ENCODE peak calls at places on chromosomes 12 and 14, in five cellular contexts. One of them, this sample, is unnamed.

GRCh38 chr12:95473440-95473946 is 459 bp upstream of the METAP2 start:
- DNase-seq in NCI-H2029: peak; percentile 10
- DNase-seq in T-helper 1 cell: no peak
- DNase-seq in esophagus squamous epithelium: no peak
- DNase-seq in EL: peak; percentile 54
- DNase-seq in this sample: peak; percentile 43

GRCh38 chr14:95220663-95221231 is 63.4 kb upstream of the DICER1 start:
- DNase-seq in NCI-H2029: no peak
- DNase-seq in T-helper 1 cell: no peak
- DNase-seq in esophagus squamous epithelium: no peak
- DNase-seq in EL: peak; percentile 36
- DNase-seq in this sample: no peak

GRCh38 chr12:28498850-28499249 is 308.6 kb downstream of the CCDC91 start:
- DNase-seq in NCI-H2029: no peak
- DNase-seq in T-helper 1 cell: no peak
- DNase-seq in esophagus squamous epithelium: no peak
- DNase-seq in EL: no peak
- DNase-seq in this sample: no peak

GRCh38 chr14:73227812-73228781 is 9.2 kb upstream of the PAPLN start:
- DNase-seq in NCI-H2029: no peak
- DNase-seq in T-helper 1 cell: no peak
- DNase-seq in esophagus squamous epithelium: no peak
- DNase-seq in EL: peak; percentile 91
- DNase-seq in this sample: peak; percentile 92

GRCh38 chr12:101298426-101298825 is 18.5 kb downstream of the UTP20 start:
- DNase-seq in NCI-H2029: no peak
- DNase-seq in T-helper 1 cell: no peak
- DNase-seq in esophagus squamous epithelium: no peak
- DNase-seq in EL: peak; percentile 75
- DNase-seq in this sample: peak; percentile 47

GRCh38 chr14:59150990-59151389 is 37.5 kb upstream of the DAAM1 start:
- DNase-seq in NCI-H2029: no peak
- DNase-seq in T-helper 1 cell: no peak
- DNase-seq in esophagus squamous epithelium: no peak
- DNase-seq in EL: no peak
- DNase-seq in this sample: no peak

GRCh38 chr12:49131973-49132461 is 822 bp upstream of the TUBA1B start:
- DNase-seq in NCI-H2029: no peak
- DNase-seq in T-helper 1 cell: no peak
- DNase-seq in esophagus squamous epithelium: no peak
- DNase-seq in EL: peak; percentile 46
- DNase-seq in this sample: peak; percentile 41

GRCh38 chr12:105018761-105019160 is 32.6 kb downstream of the NOPCHAP1 start:
- DNase-seq in NCI-H2029: no peak
- DNase-seq in T-helper 1 cell: no peak
- DNase-seq in esophagus squamous epithelium: no peak
- DNase-seq in EL: no peak
- DNase-seq in this sample: no peak

GRCh38 chr12:120874547-120875245 is 29.5 kb downstream of the SPPL3 start:
- DNase-seq in NCI-H2029: no peak
- DNase-seq in T-helper 1 cell: no peak
- DNase-seq in esophagus squamous epithelium: no peak
- DNase-seq in EL: no peak
- DNase-seq in this sample: no peak

GRCh38 chr14:61601923-61602732 is 93.2 kb upstream of the HIF1A start:
- DNase-seq in NCI-H2029: no peak
- DNase-seq in T-helper 1 cell: no peak
- DNase-seq in esophagus squamous epithelium: no peak
- DNase-seq in EL: no peak
- DNase-seq in this sample: no peak

GRCh38 chr12:5480218-5480952 is 48.5 kb downstream of the NTF3 start:
- DNase-seq in NCI-H2029: no peak
- DNase-seq in T-helper 1 cell: no peak
- DNase-seq in esophagus squamous epithelium: no peak
- DNase-seq in EL: no peak
- DNase-seq in this sample: no peak

GRCh38 chr12:14664434-14665023 is 31.9 kb downstream of the GUCY2C start:
- DNase-seq in NCI-H2029: peak; percentile 38
- DNase-seq in T-helper 1 cell: no peak
- DNase-seq in esophagus squamous epithelium: no peak
- DNase-seq in EL: peak; percentile 28
- DNase-seq in this sample: peak; percentile 58

GRCh38 chr12:28500373-28501024 is 310.2 kb downstream of the CCDC91 start:
- DNase-seq in NCI-H2029: no peak
- DNase-seq in T-helper 1 cell: no peak
- DNase-seq in esophagus squamous epithelium: no peak
- DNase-seq in EL: peak; percentile 15
- DNase-seq in this sample: no peak

GRCh38 chr14:87935895-87936294 is 57.1 kb downstream of the GALC start:
- DNase-seq in NCI-H2029: peak; percentile 5
- DNase-seq in T-helper 1 cell: no peak
- DNase-seq in esophagus squamous epithelium: no peak
- DNase-seq in EL: no peak
- DNase-seq in this sample: no peak

GRCh38 chr12:39610626-39611025 is 9.0 kb downstream of the ABCD2 start:
- DNase-seq in NCI-H2029: no peak
- DNase-seq in T-helper 1 cell: no peak
- DNase-seq in esophagus squamous epithelium: no peak
- DNase-seq in EL: no peak
- DNase-seq in this sample: no peak

GRCh38 chr12:23222801-23223200 is 597.8 kb downstream of the ETNK1 start:
- DNase-seq in NCI-H2029: no peak
- DNase-seq in T-helper 1 cell: no peak
- DNase-seq in esophagus squamous epithelium: no peak
- DNase-seq in EL: no peak
- DNase-seq in this sample: no peak

GRCh38 chr12:49945394-49946080 is 5.0 kb upstream of the AQP2 start:
- DNase-seq in NCI-H2029: no peak
- DNase-seq in T-helper 1 cell: peak; percentile 66
- DNase-seq in esophagus squamous epithelium: no peak
- DNase-seq in EL: peak; percentile 85
- DNase-seq in this sample: peak; percentile 82

GRCh38 chr12:46089414-46090162 is 99.2 kb upstream of the SCAF11 start:
- DNase-seq in NCI-H2029: no peak
- DNase-seq in T-helper 1 cell: no peak
- DNase-seq in esophagus squamous epithelium: no peak
- DNase-seq in EL: peak; percentile 18
- DNase-seq in this sample: no peak

GRCh38 chr14:59268011-59268410 is 79.5 kb downstream of the DAAM1 start:
- DNase-seq in NCI-H2029: no peak
- DNase-seq in T-helper 1 cell: no peak
- DNase-seq in esophagus squamous epithelium: no peak
- DNase-seq in EL: peak; percentile 61
- DNase-seq in this sample: no peak

GRCh38 chr12:12859690-12860089 is 31.7 kb upstream of the GPRC5A start:
- DNase-seq in NCI-H2029: no peak
- DNase-seq in T-helper 1 cell: no peak
- DNase-seq in esophagus squamous epithelium: no peak
- DNase-seq in EL: peak; percentile 49
- DNase-seq in this sample: no peak

GRCh38 chr12:93134893-93135285 is 205.8 kb upstream of the EEA1 start:
- DNase-seq in NCI-H2029: no peak
- DNase-seq in T-helper 1 cell: no peak
- DNase-seq in esophagus squamous epithelium: no peak
- DNase-seq in EL: no peak
- DNase-seq in this sample: no peak

GRCh38 chr12:24617471-24617870 is 331.4 kb downstream of the BCAT1 start:
- DNase-seq in NCI-H2029: no peak
- DNase-seq in T-helper 1 cell: no peak
- DNase-seq in esophagus squamous epithelium: no peak
- DNase-seq in EL: peak; percentile 55
- DNase-seq in this sample: no peak

GRCh38 chr14:26255213-26255612 is 342.6 kb downstream of the NOVA1 start:
- DNase-seq in NCI-H2029: no peak
- DNase-seq in T-helper 1 cell: no peak
- DNase-seq in esophagus squamous epithelium: no peak
- DNase-seq in EL: no peak
- DNase-seq in this sample: no peak

GRCh38 chr12:50390284-50390683 is 6.1 kb downstream of the FAM186A start:
- DNase-seq in NCI-H2029: no peak
- DNase-seq in T-helper 1 cell: no peak
- DNase-seq in esophagus squamous epithelium: no peak
- DNase-seq in EL: peak; percentile 96
- DNase-seq in this sample: peak; percentile 69

GRCh38 chr14:101838476-101838875 is 77.0 kb downstream of the PPP2R5C start:
- DNase-seq in NCI-H2029: no peak
- DNase-seq in T-helper 1 cell: no peak
- DNase-seq in esophagus squamous epithelium: no peak
- DNase-seq in EL: no peak
- DNase-seq in this sample: no peak

GRCh38 chr14:64786296-64787149 is 82.3 kb downstream of the PLEKHG3 start:
- DNase-seq in NCI-H2029: no peak
- DNase-seq in T-helper 1 cell: no peak
- DNase-seq in esophagus squamous epithelium: no peak
- DNase-seq in EL: peak; percentile 27
- DNase-seq in this sample: no peak

This sample was measured in A549.